ENCODE peak calls at places on chromosomes 3 and 15, in six cellular contexts. One of them, this sample, is unnamed.

GRCh38 chr15:65086680-65087111 is 10.2 kb downstream of the KBTBD13 start:
- DNase-seq in WTC11: no peak
- DNase-seq in foreskin fibroblast: no peak
- DNase-seq in lower lobe of right lung: peak
- DNase-seq in kidney epithelial cell: no peak
- DNase-seq in CD4-positive, alpha-beta T cell: no peak
- DNase-seq in this sample: no peak

GRCh38 chr15:83940136-83940535 is 286.2 kb downstream of the ADAMTSL3 start:
- DNase-seq in kidney epithelial cell: no peak
- DNase-seq in WTC11: no peak
- DNase-seq in lower lobe of right lung: no peak
- DNase-seq in CD4-positive, alpha-beta T cell: no peak
- DNase-seq in foreskin fibroblast: no peak
- DNase-seq in this sample: no peak

GRCh38 chr3:23094890-23095462 is 108.2 kb upstream of the UBE2E2 start:
- DNase-seq in lower lobe of right lung: no peak
- DNase-seq in foreskin fibroblast: peak
- DNase-seq in CD4-positive, alpha-beta T cell: no peak
- DNase-seq in kidney epithelial cell: peak
- DNase-seq in WTC11: no peak
- DNase-seq in this sample: no peak

GRCh38 chr3:62559831-62560445 is 186.6 kb upstream of the FEZF2 start:
- DNase-seq in CD4-positive, alpha-beta T cell: no peak
- DNase-seq in foreskin fibroblast: peak
- DNase-seq in kidney epithelial cell: no peak
- DNase-seq in WTC11: no peak
- DNase-seq in lower lobe of right lung: no peak
- DNase-seq in this sample: no peak

GRCh38 chr3:66153471-66153870 is 67.3 kb upstream of the SLC25A26 start:
- DNase-seq in CD4-positive, alpha-beta T cell: no peak
- DNase-seq in kidney epithelial cell: peak
- DNase-seq in lower lobe of right lung: no peak
- DNase-seq in WTC11: no peak
- DNase-seq in foreskin fibroblast: no peak
- DNase-seq in this sample: no peak

GRCh38 chr15:67783303-67783702 is 42.0 kb upstream of the SKOR1 start:
- DNase-seq in CD4-positive, alpha-beta T cell: peak
- DNase-seq in kidney epithelial cell: no peak
- DNase-seq in lower lobe of right lung: no peak
- DNase-seq in foreskin fibroblast: no peak
- DNase-seq in WTC11: no peak
- DNase-seq in this sample: no peak

GRCh38 chr3:8743911-8744310 is 10.3 kb downstream of the CAV3 start:
- DNase-seq in CD4-positive, alpha-beta T cell: no peak
- DNase-seq in foreskin fibroblast: no peak
- DNase-seq in lower lobe of right lung: no peak
- DNase-seq in kidney epithelial cell: no peak
- DNase-seq in WTC11: no peak
- DNase-seq in this sample: no peak

GRCh38 chr3:161890147-161890625 is 393.6 kb downstream of the OTOL1 start:
- DNase-seq in kidney epithelial cell: peak
- DNase-seq in lower lobe of right lung: peak
- DNase-seq in foreskin fibroblast: peak
- DNase-seq in WTC11: no peak
- DNase-seq in CD4-positive, alpha-beta T cell: no peak
- DNase-seq in this sample: no peak

GRCh38 chr3:4356642-4357041 is 53.5 kb downstream of the SETMAR start:
- DNase-seq in CD4-positive, alpha-beta T cell: no peak
- DNase-seq in kidney epithelial cell: no peak
- DNase-seq in foreskin fibroblast: no peak
- DNase-seq in WTC11: no peak
- DNase-seq in lower lobe of right lung: no peak
- DNase-seq in this sample: no peak

GRCh38 chr3:33231755-33232465 is 13.3 kb upstream of the SUSD5 start:
- DNase-seq in lower lobe of right lung: no peak
- DNase-seq in CD4-positive, alpha-beta T cell: no peak
- DNase-seq in kidney epithelial cell: no peak
- DNase-seq in WTC11: no peak
- DNase-seq in foreskin fibroblast: no peak
- DNase-seq in this sample: no peak

GRCh38 chr3:25885544-25885943 is 95.7 kb downstream of the OXSM start:
- DNase-seq in foreskin fibroblast: no peak
- DNase-seq in WTC11: no peak
- DNase-seq in lower lobe of right lung: no peak
- DNase-seq in CD4-positive, alpha-beta T cell: no peak
- DNase-seq in kidney epithelial cell: peak
- DNase-seq in this sample: no peak

GRCh38 chr3:184679056-184679502 is 32.8 kb downstream of the MAGEF1 start:
- DNase-seq in CD4-positive, alpha-beta T cell: no peak
- DNase-seq in lower lobe of right lung: no peak
- DNase-seq in foreskin fibroblast: no peak
- DNase-seq in kidney epithelial cell: no peak
- DNase-seq in WTC11: peak
- DNase-seq in this sample: no peak

GRCh38 chr3:12868039-12869024 is 27.0 kb upstream of the RPL32 start:
- DNase-seq in kidney epithelial cell: peak
- DNase-seq in CD4-positive, alpha-beta T cell: peak
- DNase-seq in lower lobe of right lung: peak
- DNase-seq in WTC11: peak
- DNase-seq in foreskin fibroblast: peak
- DNase-seq in this sample: peak

GRCh38 chr3:194879126-194879887 is 193.6 kb downstream of the FAM43A start:
- DNase-seq in kidney epithelial cell: no peak
- DNase-seq in lower lobe of right lung: peak
- DNase-seq in WTC11: no peak
- DNase-seq in foreskin fibroblast: no peak
- DNase-seq in CD4-positive, alpha-beta T cell: no peak
- DNase-seq in this sample: no peak

GRCh38 chr3:178680489-178680888 is 144.3 kb downstream of the KCNMB2 start:
- DNase-seq in WTC11: no peak
- DNase-seq in lower lobe of right lung: no peak
- DNase-seq in CD4-positive, alpha-beta T cell: no peak
- DNase-seq in kidney epithelial cell: no peak
- DNase-seq in foreskin fibroblast: no peak
- DNase-seq in this sample: no peak

GRCh38 chr3:142844339-142844977 is 44.4 kb downstream of the PCOLCE2 start:
- DNase-seq in CD4-positive, alpha-beta T cell: no peak
- DNase-seq in foreskin fibroblast: peak
- DNase-seq in kidney epithelial cell: no peak
- DNase-seq in WTC11: no peak
- DNase-seq in lower lobe of right lung: no peak
- DNase-seq in this sample: no peak

GRCh38 chr15:99437315-99438221 is 128.2 kb upstream of the MEF2A start:
- DNase-seq in lower lobe of right lung: no peak
- DNase-seq in kidney epithelial cell: no peak
- DNase-seq in foreskin fibroblast: no peak
- DNase-seq in WTC11: no peak
- DNase-seq in CD4-positive, alpha-beta T cell: peak
- DNase-seq in this sample: peak

GRCh38 chr15:67043939-67044771 is 21.2 kb upstream of the SMAD3 start:
- DNase-seq in kidney epithelial cell: no peak
- DNase-seq in lower lobe of right lung: no peak
- DNase-seq in WTC11: peak
- DNase-seq in foreskin fibroblast: peak
- DNase-seq in CD4-positive, alpha-beta T cell: no peak
- DNase-seq in this sample: no peak

GRCh38 chr3:95228416-95228815 is 1165.6 kb downstream of the NSUN3 start:
- DNase-seq in lower lobe of right lung: no peak
- DNase-seq in CD4-positive, alpha-beta T cell: no peak
- DNase-seq in foreskin fibroblast: no peak
- DNase-seq in WTC11: no peak
- DNase-seq in kidney epithelial cell: no peak
- DNase-seq in this sample: no peak

GRCh38 chr3:53583161-53583690 is 88.8 kb downstream of the CACNA1D start:
- DNase-seq in WTC11: no peak
- DNase-seq in CD4-positive, alpha-beta T cell: no peak
- DNase-seq in kidney epithelial cell: no peak
- DNase-seq in foreskin fibroblast: no peak
- DNase-seq in lower lobe of right lung: no peak
- DNase-seq in this sample: no peak

GRCh38 chr3:101677436-101678286 is 729 bp upstream of the ZBTB11 start:
- DNase-seq in WTC11: peak
- DNase-seq in lower lobe of right lung: no peak
- DNase-seq in kidney epithelial cell: no peak
- DNase-seq in CD4-positive, alpha-beta T cell: no peak
- DNase-seq in foreskin fibroblast: no peak
- DNase-seq in this sample: no peak

GRCh38 chr3:191391873-191392808 is 61.8 kb upstream of the UTS2B start:
- DNase-seq in WTC11: no peak
- DNase-seq in kidney epithelial cell: no peak
- DNase-seq in CD4-positive, alpha-beta T cell: no peak
- DNase-seq in foreskin fibroblast: no peak
- DNase-seq in lower lobe of right lung: no peak
- DNase-seq in this sample: no peak

GRCh38 chr3:54949491-54950044 is 21.7 kb upstream of the LRTM1 start:
- DNase-seq in WTC11: no peak
- DNase-seq in CD4-positive, alpha-beta T cell: no peak
- DNase-seq in kidney epithelial cell: no peak
- DNase-seq in lower lobe of right lung: no peak
- DNase-seq in foreskin fibroblast: no peak
- DNase-seq in this sample: no peak

GRCh38 chr3:48367201-48367600 is 4.8 kb upstream of the FBXW12 start:
- DNase-seq in WTC11: no peak
- DNase-seq in CD4-positive, alpha-beta T cell: no peak
- DNase-seq in kidney epithelial cell: no peak
- DNase-seq in foreskin fibroblast: no peak
- DNase-seq in lower lobe of right lung: no peak
- DNase-seq in this sample: no peak

GRCh38 chr3:61936344-61936937 is 375.1 kb downstream of the PTPRG start:
- DNase-seq in CD4-positive, alpha-beta T cell: no peak
- DNase-seq in lower lobe of right lung: no peak
- DNase-seq in kidney epithelial cell: no peak
- DNase-seq in foreskin fibroblast: peak
- DNase-seq in WTC11: peak
- DNase-seq in this sample: no peak

GRCh38 chr3:123371859-123372767 is 76.8 kb downstream of the ADCY5 start:
- DNase-seq in WTC11: no peak
- DNase-seq in CD4-positive, alpha-beta T cell: no peak
- DNase-seq in foreskin fibroblast: no peak
- DNase-seq in lower lobe of right lung: no peak
- DNase-seq in kidney epithelial cell: no peak
- DNase-seq in this sample: no peak

GRCh38 chr3:99710094-99710493 is 71.7 kb downstream of the COL8A1 start:
- DNase-seq in foreskin fibroblast: no peak
- DNase-seq in kidney epithelial cell: no peak
- DNase-seq in WTC11: no peak
- DNase-seq in CD4-positive, alpha-beta T cell: no peak
- DNase-seq in lower lobe of right lung: no peak
- DNase-seq in this sample: no peak

GRCh38 chr3:58668247-58668646 is 1.7 kb upstream of the FAM3D start:
- DNase-seq in CD4-positive, alpha-beta T cell: no peak
- DNase-seq in WTC11: no peak
- DNase-seq in lower lobe of right lung: no peak
- DNase-seq in foreskin fibroblast: no peak
- DNase-seq in kidney epithelial cell: no peak
- DNase-seq in this sample: no peak

GRCh38 chr3:76369170-76369569 is 583.8 kb upstream of the ZNF717 start:
- DNase-seq in kidney epithelial cell: no peak
- DNase-seq in CD4-positive, alpha-beta T cell: no peak
- DNase-seq in lower lobe of right lung: no peak
- DNase-seq in foreskin fibroblast: peak
- DNase-seq in WTC11: no peak
- DNase-seq in this sample: no peak
- TF ChIP-seq CTCF in kidney epithelial cell: peak
- TF ChIP-seq CTCF in CD4-positive, alpha-beta T cell: no peak
- TF ChIP-seq CTCF in lower lobe of right lung: no peak
- TF ChIP-seq CTCF in foreskin fibroblast: no peak
- TF ChIP-seq CTCF in WTC11: no peak
- TF ChIP-seq CTCF in this sample: no peak

GRCh38 chr15:38496151-38496550 is 42.2 kb downstream of the FAM98B start:
- DNase-seq in WTC11: no peak
- DNase-seq in foreskin fibroblast: no peak
- DNase-seq in kidney epithelial cell: no peak
- DNase-seq in CD4-positive, alpha-beta T cell: no peak
- DNase-seq in lower lobe of right lung: no peak
- DNase-seq in this sample: no peak
- TF ChIP-seq CTCF in WTC11: no peak
- TF ChIP-seq CTCF in foreskin fibroblast: no peak
- TF ChIP-seq CTCF in kidney epithelial cell: no peak
- TF ChIP-seq CTCF in CD4-positive, alpha-beta T cell: no peak
- TF ChIP-seq CTCF in lower lobe of right lung: no peak
- TF ChIP-seq CTCF in this sample: no peak

GRCh38 chr15:63600001-63600645 is 2.9 kb downstream of the FBXL22 start:
- DNase-seq in CD4-positive, alpha-beta T cell: no peak
- DNase-seq in kidney epithelial cell: no peak
- DNase-seq in WTC11: peak
- DNase-seq in foreskin fibroblast: no peak
- DNase-seq in lower lobe of right lung: no peak
- DNase-seq in this sample: no peak

GRCh38 chr15:63600646-63601025 is 3.4 kb downstream of the FBXL22 start:
- DNase-seq in kidney epithelial cell: no peak
- DNase-seq in CD4-positive, alpha-beta T cell: peak
- DNase-seq in WTC11: peak
- DNase-seq in foreskin fibroblast: peak
- DNase-seq in lower lobe of right lung: peak
- DNase-seq in this sample: peak

GRCh38 chr15:63602595-63602994 is 5.4 kb downstream of the FBXL22 start:
- DNase-seq in CD4-positive, alpha-beta T cell: no peak
- DNase-seq in WTC11: no peak
- DNase-seq in foreskin fibroblast: no peak
- DNase-seq in lower lobe of right lung: no peak
- DNase-seq in kidney epithelial cell: no peak
- DNase-seq in this sample: no peak

GRCh38 chr15:63601727-63602185 is 4.6 kb downstream of the FBXL22 start:
- DNase-seq in foreskin fibroblast: no peak
- DNase-seq in WTC11: no peak
- DNase-seq in lower lobe of right lung: no peak
- DNase-seq in kidney epithelial cell: no peak
- DNase-seq in CD4-positive, alpha-beta T cell: no peak
- DNase-seq in this sample: no peak

DNA sequence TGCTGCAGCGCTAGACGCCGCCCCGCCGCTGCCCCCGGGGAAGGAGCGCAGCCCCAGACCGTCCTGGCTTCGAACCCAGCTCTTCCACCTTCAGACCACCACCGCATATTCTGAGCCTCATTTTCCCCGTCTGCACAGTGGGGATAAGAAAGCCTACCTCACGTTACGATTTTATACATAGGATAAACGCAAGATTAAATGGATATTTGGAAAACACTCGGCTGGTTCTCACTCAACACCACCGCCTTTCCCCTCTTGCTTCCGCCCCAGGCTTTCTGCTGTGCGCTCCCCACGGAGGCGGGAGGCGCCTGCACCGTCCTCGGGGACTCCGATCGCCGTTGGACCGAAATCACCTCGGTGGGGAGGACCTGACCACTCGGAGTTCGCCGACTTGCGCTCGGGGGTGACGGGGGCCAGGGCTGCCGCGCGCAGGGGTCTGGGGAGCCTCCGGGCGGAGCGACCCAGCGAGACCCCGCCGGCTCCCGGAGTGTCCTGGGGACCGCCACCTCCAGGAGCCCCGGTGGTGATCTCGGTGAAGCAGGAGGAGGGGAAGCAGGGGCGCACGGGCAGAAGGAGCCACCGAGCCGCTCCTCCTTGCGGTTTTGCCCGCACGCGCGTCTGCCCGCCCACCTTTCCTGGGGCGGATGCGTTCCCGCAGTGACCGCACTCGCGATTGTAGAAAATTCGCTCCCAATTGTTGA is 4.0 kb downstream of the FBXL22 start:
- DNase-seq in CD4-positive, alpha-beta T cell: peak
- DNase-seq in foreskin fibroblast: peak
- DNase-seq in WTC11: peak
- DNase-seq in kidney epithelial cell: no peak
- DNase-seq in lower lobe of right lung: peak
- DNase-seq in this sample: no peak
- TF ChIP-seq CTCF in CD4-positive, alpha-beta T cell: no peak
- TF ChIP-seq CTCF in foreskin fibroblast: no peak
- TF ChIP-seq CTCF in WTC11: no peak
- TF ChIP-seq CTCF in kidney epithelial cell: no peak
- TF ChIP-seq CTCF in lower lobe of right lung: no peak
- TF ChIP-seq CTCF in this sample: no peak

GRCh38 chr15:71386448-71387236 is 271.4 kb downstream of the THSD4 start:
- DNase-seq in foreskin fibroblast: no peak
- DNase-seq in lower lobe of right lung: no peak
- DNase-seq in CD4-positive, alpha-beta T cell: no peak
- DNase-seq in WTC11: no peak
- DNase-seq in kidney epithelial cell: no peak
- DNase-seq in this sample: no peak
- TF ChIP-seq CTCF in foreskin fibroblast: no peak
- TF ChIP-seq CTCF in lower lobe of right lung: peak
- TF ChIP-seq CTCF in CD4-positive, alpha-beta T cell: peak
- TF ChIP-seq CTCF in WTC11: no peak
- TF ChIP-seq CTCF in kidney epithelial cell: peak
- TF ChIP-seq CTCF in this sample: peak

This sample was measured in mesothelial cell of epicardium.